ENCODE peak calls at places on chromosome 7, in eight cellular contexts. R is activated T-cell treated with anti-CD3 and anti-CD28 coated beads, Interleukin-2, amount 50 U/mL, for 48 hours; Y is stimulated activated CD4-positive, alpha-beta T cell treated with anti-CD3 and anti-CD28 coated beads, Interleukin-2, amount 100 ng/mL, for 48 hours; N is T-helper 9 cell; S is H54; T is naive thymus-derived CD8-positive, alpha-beta T cell; U is stimulated activated CD8-positive, alpha-beta memory T cell treated with anti-CD3 and anti-CD28 coated beads, Interleukin-2, amount 100 ng/mL, for 48 hours; O is K562. V is an unnamed sample.
A peak's percentile ranks its signal among the peaks of the same experiment; 100 is the strongest.

GRCh38 chr7:55553087-55553345 is 19.3 kb downstream of the VOPP1 start:
- DNase-seq in R (no peak), Y (no peak), N (no peak), S (no peak), T (no peak), U (no peak), O (no peak), V (no peak)

GRCh38 chr7:106542550-106543220 is 118.3 kb downstream of the CCDC71L start:
- DNase-seq in R (peak; percentile 52), Y (peak; percentile 44), N (peak; percentile 12), S (peak; percentile 45), T (peak; percentile 5), U (no peak), O (peak; percentile 80), V (peak; percentile 90)

GRCh38 chr7:2610466-2610865 is 21.3 kb upstream of the TTYH3 start:
- DNase-seq in R (no peak), Y (no peak), N (no peak), S (no peak), T (no peak), U (no peak), O (no peak), V (no peak)

GRCh38 chr7:105664816-105665525 is 83.7 kb upstream of the EFCAB10 start:
- DNase-seq in R (no peak), Y (no peak), N (no peak), S (peak; percentile 61), T (no peak), U (no peak), O (peak; percentile 84), V (peak; percentile 76)

GRCh38 chr7:139490130-139490529 is 6.7 kb upstream of the KLRG2 start:
- DNase-seq in R (no peak), Y (no peak), N (no peak), S (no peak), T (no peak), U (no peak), O (no peak), V (no peak)

GRCh38 chr7:98864726-98865420 is 4.9 kb downstream of the TMEM130 start:
- DNase-seq in R (no peak), Y (no peak), N (no peak), S (no peak), T (no peak), U (no peak), O (no peak), V (no peak)

GRCh38 chr7:90625562-90625961 is 29.4 kb downstream of the CDK14 start:
- DNase-seq in R (no peak), Y (no peak), N (no peak), S (no peak), T (no peak), U (no peak), O (no peak), V (peak; percentile 80)

GRCh38 chr7:150938566-150938965 is 39.6 kb downstream of the KCNH2 start:
- DNase-seq in R (no peak), Y (no peak), N (no peak), S (no peak), T (no peak), U (no peak), O (no peak), V (no peak)

GRCh38 chr7:116236020-116236630 is 25.8 kb downstream of the TES start:
- DNase-seq in R (peak; percentile 41), Y (peak; percentile 34), N (peak; percentile 50), S (no peak), T (peak; percentile 68), U (no peak), O (peak; percentile 40), V (peak; percentile 67)

GRCh38 chr7:51135576-51135975 is 181.0 kb downstream of the COBL start:
- DNase-seq in R (no peak), Y (no peak), N (no peak), S (no peak), T (no peak), U (no peak), O (no peak), V (no peak)

GRCh38 chr7:14846405-14846804 is 56.1 kb downstream of the DGKB start:
- DNase-seq in R (no peak), Y (no peak), N (no peak), S (no peak), T (no peak), U (no peak), O (no peak), V (peak; percentile 37)

GRCh38 chr7:17952387-17952786 is 12.1 kb upstream of the SNX13 start:
- DNase-seq in R (peak; percentile 27), Y (peak; percentile 13), N (no peak), S (no peak), T (no peak), U (no peak), O (no peak), V (no peak)

GRCh38 chr7:136000288-136000913 is 23.2 kb upstream of the MTPN start:
- DNase-seq in R (no peak), Y (no peak), N (no peak), S (no peak), T (no peak), U (no peak), O (no peak), V (no peak)

GRCh38 chr7:142060936-142061335 is 50.6 kb upstream of the MGAM2 start:
- DNase-seq in R (no peak), Y (no peak), N (no peak), S (no peak), T (no peak), U (no peak), O (no peak), V (no peak)

GRCh38 chr7:3043544-3044395 is at the start of gene CARD11:
- DNase-seq in R (peak; percentile 74), Y (peak; percentile 41), N (peak; percentile 52), S (peak; percentile 52), T (peak; percentile 62), U (no peak), O (peak; percentile 69), V (peak; percentile 78)

GRCh38 chr7:17239046-17239445 is 59.4 kb upstream of the AHR start:
- DNase-seq in R (no peak), Y (no peak), N (no peak), S (no peak), T (no peak), U (no peak), O (no peak), V (no peak)

GRCh38 chr7:27349621-27350020 is 107.0 kb downstream of the EVX1 start:
- DNase-seq in R (no peak), Y (no peak), N (no peak), S (no peak), T (no peak), U (no peak), O (no peak), V (no peak)

GRCh38 chr7:151927011-151927410 is 29.2 kb upstream of the GALNTL5 start:
- DNase-seq in R (no peak), Y (no peak), N (no peak), S (no peak), T (no peak), U (no peak), O (no peak), V (no peak)

GRCh38 chr7:745431-745980 is 18.4 kb upstream of the PRKAR1B start:
- DNase-seq in R (no peak), Y (no peak), N (no peak), S (no peak), T (no peak), U (no peak), O (no peak), V (no peak)

GRCh38 chr7:138952791-138953190 is 28.4 kb downstream of the KIAA1549 start:
- DNase-seq in R (no peak), Y (no peak), N (no peak), S (no peak), T (no peak), U (no peak), O (no peak), V (no peak)

GRCh38 chr7:134957005-134957404 is 29.3 kb upstream of the AGBL3 start:
- DNase-seq in R (no peak), Y (no peak), N (no peak), S (no peak), T (no peak), U (no peak), O (no peak), V (no peak)

GRCh38 chr7:158261362-158262235 is 326.0 kb downstream of the PTPRN2 start:
- DNase-seq in R (no peak), Y (no peak), N (no peak), S (no peak), T (no peak), U (no peak), O (no peak), V (no peak)

GRCh38 chr7:27238979-27239779 is 3.4 kb upstream of the EVX1 start:
- DNase-seq in R (no peak), Y (no peak), N (no peak), S (no peak), T (no peak), U (no peak), O (peak; percentile 15), V (peak; percentile 56)

GRCh38 chr7:38291117-38291647 is 17.7 kb upstream of the TARP start:
- DNase-seq in R (no peak), Y (no peak), N (no peak), S (peak; percentile 37), T (no peak), U (no peak), O (peak; percentile 17), V (peak; percentile 42)

GRCh38 chr7:68734431-68734830 is 863.8 kb upstream of the AUTS2 start:
- DNase-seq in R (no peak), Y (no peak), N (no peak), S (no peak), T (no peak), U (no peak), O (no peak), V (no peak)

GRCh38 chr7:134056816-134057215 is 70.3 kb upstream of the LRGUK start:
- DNase-seq in R (no peak), Y (no peak), N (no peak), S (no peak), T (no peak), U (no peak), O (peak; percentile 57), V (no peak)

GRCh38 chr7:68238204-68238805 is 1241.7 kb downstream of the TYW1 start:
- DNase-seq in R (no peak), Y (no peak), N (no peak), S (no peak), T (no peak), U (no peak), O (no peak), V (peak; percentile 45)

V was measured in GM23338.